ENCODE peak calls at places on chromosomes 2 and 18, in five cellular contexts. Z is midbrain, L is HEK293T, N is LoVo, B is NCI-H510A. V is an unnamed sample.

GRCh38 chr2:88091943-88092342 is 24.3 kb downstream of the SMYD1 start:
- DNase-seq in Z (no peak), L (no peak), N (no peak), B (no peak), V (no peak)

GRCh38 chr2:43418673-43419072 is 177.2 kb downstream of the THADA start:
- DNase-seq in Z (no peak), L (no peak), N (no peak), B (no peak), V (no peak)

GRCh38 chr2:134347756-134348155 is 93.9 kb downstream of the MGAT5 start:
- DNase-seq in Z (no peak), L (peak; percentile 22), N (no peak), B (no peak), V (no peak)

GRCh38 chr2:120398961-120399888 is 53.3 kb downstream of the INHBB start:
- DNase-seq in Z (no peak), L (no peak), N (peak; percentile 52), B (no peak), V (peak; percentile 59)

GRCh38 chr2:145273840-145274239 is 753.9 kb upstream of the ZEB2 start:
- DNase-seq in Z (no peak), L (no peak), N (no peak), B (no peak), V (no peak)

GRCh38 chr2:240800241-240800640 is 19.8 kb downstream of the KIF1A start:
- DNase-seq in Z (peak; percentile 69), L (no peak), N (no peak), B (no peak), V (no peak)

GRCh38 chr18:62948788-62949187 is 233.4 kb downstream of the PHLPP1 start:
- DNase-seq in Z (no peak), L (no peak), N (no peak), B (no peak), V (no peak)

GRCh38 chr2:105373344-105373781 is 25.5 kb downstream of the FHL2 start:
- DNase-seq in Z (no peak), L (no peak), N (no peak), B (no peak), V (no peak)

GRCh38 chr2:43217228-43218220 is 8.9 kb downstream of the ZFP36L2 start:
- DNase-seq in Z (no peak), L (no peak), N (no peak), B (peak; percentile 70), V (no peak)

V was measured in HuH-7.5.